ENCODE peak calls at places on chromosome 1, in seven cellular contexts. One of them, this sample, is unnamed.

GRCh38 chr1:62746086-62746808 is 37.7 kb upstream of the ATG4C start:
- DNase-seq in foreskin fibroblast: peak
- DNase-seq in AG09309: peak
- DNase-seq in left ventricle myocardium inferior: no peak
- DNase-seq in CD8-positive, alpha-beta T cell: no peak
- DNase-seq in brain microvascular endothelial cell: peak
- DNase-seq in pancreas: no peak
- DNase-seq in this sample: peak

GRCh38 chr1:81760487-81761097 is 40.1 kb upstream of the ADGRL2 start:
- DNase-seq in pancreas: no peak
- DNase-seq in CD8-positive, alpha-beta T cell: no peak
- DNase-seq in brain microvascular endothelial cell: peak
- DNase-seq in AG09309: peak
- DNase-seq in left ventricle myocardium inferior: no peak
- DNase-seq in foreskin fibroblast: peak
- DNase-seq in this sample: peak

GRCh38 chr1:149884433-149885363 is 14.7 kb upstream of the BOLA1 start:
- DNase-seq in AG09309: no peak
- DNase-seq in left ventricle myocardium inferior: no peak
- DNase-seq in brain microvascular endothelial cell: peak
- DNase-seq in CD8-positive, alpha-beta T cell: no peak
- DNase-seq in pancreas: no peak
- DNase-seq in foreskin fibroblast: peak
- DNase-seq in this sample: no peak

GRCh38 chr1:236507022-236507700 is 16.6 kb upstream of the LGALS8 start:
- DNase-seq in CD8-positive, alpha-beta T cell: no peak
- DNase-seq in AG09309: no peak
- DNase-seq in left ventricle myocardium inferior: no peak
- DNase-seq in pancreas: no peak
- DNase-seq in foreskin fibroblast: no peak
- DNase-seq in brain microvascular endothelial cell: peak
- DNase-seq in this sample: peak

GRCh38 chr1:179867493-179868330 is 9.9 kb downstream of the TOR1AIP2 start:
- DNase-seq in left ventricle myocardium inferior: peak
- DNase-seq in pancreas: peak
- DNase-seq in AG09309: no peak
- DNase-seq in foreskin fibroblast: peak
- DNase-seq in brain microvascular endothelial cell: peak
- DNase-seq in CD8-positive, alpha-beta T cell: peak
- DNase-seq in this sample: peak

GRCh38 chr1:3066826-3067225 is 2.2 kb upstream of the PRDM16 start:
- DNase-seq in brain microvascular endothelial cell: no peak
- DNase-seq in AG09309: no peak
- DNase-seq in left ventricle myocardium inferior: peak
- DNase-seq in CD8-positive, alpha-beta T cell: no peak
- DNase-seq in pancreas: peak
- DNase-seq in foreskin fibroblast: no peak
- DNase-seq in this sample: no peak

GRCh38 chr1:36728846-36729245 is 246.1 kb upstream of the CSF3R start:
- DNase-seq in left ventricle myocardium inferior: no peak
- DNase-seq in pancreas: no peak
- DNase-seq in brain microvascular endothelial cell: no peak
- DNase-seq in foreskin fibroblast: no peak
- DNase-seq in AG09309: no peak
- DNase-seq in CD8-positive, alpha-beta T cell: no peak
- DNase-seq in this sample: no peak

GRCh38 chr1:61337981-61338848 is 255.9 kb downstream of the NFIA start:
- DNase-seq in left ventricle myocardium inferior: peak
- DNase-seq in brain microvascular endothelial cell: peak
- DNase-seq in CD8-positive, alpha-beta T cell: no peak
- DNase-seq in AG09309: peak
- DNase-seq in pancreas: no peak
- DNase-seq in foreskin fibroblast: peak
- DNase-seq in this sample: peak

GRCh38 chr1:34847094-34847493 is 12.5 kb downstream of the SMIM12 start:
- DNase-seq in CD8-positive, alpha-beta T cell: no peak
- DNase-seq in brain microvascular endothelial cell: no peak
- DNase-seq in left ventricle myocardium inferior: no peak
- DNase-seq in AG09309: no peak
- DNase-seq in foreskin fibroblast: no peak
- DNase-seq in pancreas: no peak
- DNase-seq in this sample: no peak

GRCh38 chr1:232529747-232530146 is 100.2 kb downstream of the SIPA1L2 start:
- DNase-seq in AG09309: no peak
- DNase-seq in pancreas: no peak
- DNase-seq in brain microvascular endothelial cell: no peak
- DNase-seq in left ventricle myocardium inferior: no peak
- DNase-seq in foreskin fibroblast: no peak
- DNase-seq in CD8-positive, alpha-beta T cell: no peak
- DNase-seq in this sample: no peak

GRCh38 chr1:84061336-84061735 is 62.4 kb upstream of the TTLL7 start:
- DNase-seq in foreskin fibroblast: no peak
- DNase-seq in CD8-positive, alpha-beta T cell: no peak
- DNase-seq in AG09309: no peak
- DNase-seq in brain microvascular endothelial cell: no peak
- DNase-seq in left ventricle myocardium inferior: no peak
- DNase-seq in pancreas: no peak
- DNase-seq in this sample: no peak

GRCh38 chr1:48236716-48237470 is 14.4 kb downstream of the SLC5A9 start:
- DNase-seq in foreskin fibroblast: peak
- DNase-seq in pancreas: no peak
- DNase-seq in brain microvascular endothelial cell: peak
- DNase-seq in left ventricle myocardium inferior: no peak
- DNase-seq in AG09309: peak
- DNase-seq in CD8-positive, alpha-beta T cell: no peak
- DNase-seq in this sample: peak

GRCh38 chr1:245704765-245705164 is 550.0 kb downstream of the KIF26B start:
- DNase-seq in CD8-positive, alpha-beta T cell: no peak
- DNase-seq in left ventricle myocardium inferior: no peak
- DNase-seq in brain microvascular endothelial cell: peak
- DNase-seq in AG09309: no peak
- DNase-seq in pancreas: no peak
- DNase-seq in foreskin fibroblast: peak
- DNase-seq in this sample: peak

GRCh38 chr1:3881191-3881475 is 18.9 kb downstream of the C1orf174 start:
- DNase-seq in brain microvascular endothelial cell: no peak
- DNase-seq in pancreas: no peak
- DNase-seq in foreskin fibroblast: no peak
- DNase-seq in AG09309: no peak
- DNase-seq in CD8-positive, alpha-beta T cell: no peak
- DNase-seq in left ventricle myocardium inferior: no peak
- DNase-seq in this sample: no peak

GRCh38 chr1:235079443-235079967 is 49.1 kb downstream of the TOMM20 start:
- DNase-seq in CD8-positive, alpha-beta T cell: no peak
- DNase-seq in AG09309: no peak
- DNase-seq in pancreas: peak
- DNase-seq in left ventricle myocardium inferior: no peak
- DNase-seq in brain microvascular endothelial cell: no peak
- DNase-seq in foreskin fibroblast: peak
- DNase-seq in this sample: no peak
- TF ChIP-seq CTCF in CD8-positive, alpha-beta T cell: no peak
- TF ChIP-seq CTCF in AG09309: no peak
- TF ChIP-seq CTCF in pancreas: no peak
- TF ChIP-seq CTCF in left ventricle myocardium inferior: no peak
- TF ChIP-seq CTCF in brain microvascular endothelial cell: no peak
- TF ChIP-seq CTCF in foreskin fibroblast: no peak
- TF ChIP-seq CTCF in this sample: no peak

GRCh38 chr1:33338495-33339211 is 17.8 kb upstream of the A3GALT2 start:
- DNase-seq in pancreas: no peak
- DNase-seq in brain microvascular endothelial cell: peak
- DNase-seq in AG09309: peak
- DNase-seq in foreskin fibroblast: peak
- DNase-seq in CD8-positive, alpha-beta T cell: no peak
- DNase-seq in left ventricle myocardium inferior: peak
- DNase-seq in this sample: peak

GRCh38 chr1:33339413-33339812 is 18.5 kb upstream of the A3GALT2 start:
- DNase-seq in AG09309: no peak
- DNase-seq in CD8-positive, alpha-beta T cell: no peak
- DNase-seq in foreskin fibroblast: peak
- DNase-seq in left ventricle myocardium inferior: no peak
- DNase-seq in pancreas: no peak
- DNase-seq in brain microvascular endothelial cell: no peak
- DNase-seq in this sample: no peak

GRCh38 chr1:33336580-33336979 is 15.7 kb upstream of the A3GALT2 start:
- DNase-seq in brain microvascular endothelial cell: no peak
- DNase-seq in pancreas: no peak
- DNase-seq in CD8-positive, alpha-beta T cell: no peak
- DNase-seq in foreskin fibroblast: no peak
- DNase-seq in AG09309: no peak
- DNase-seq in left ventricle myocardium inferior: no peak
- DNase-seq in this sample: no peak

GRCh38 chr1:33335020-33335419 is 14.1 kb upstream of the A3GALT2 start:
- DNase-seq in AG09309: no peak
- DNase-seq in foreskin fibroblast: peak
- DNase-seq in CD8-positive, alpha-beta T cell: no peak
- DNase-seq in left ventricle myocardium inferior: no peak
- DNase-seq in pancreas: no peak
- DNase-seq in brain microvascular endothelial cell: no peak
- DNase-seq in this sample: no peak

DNA sequence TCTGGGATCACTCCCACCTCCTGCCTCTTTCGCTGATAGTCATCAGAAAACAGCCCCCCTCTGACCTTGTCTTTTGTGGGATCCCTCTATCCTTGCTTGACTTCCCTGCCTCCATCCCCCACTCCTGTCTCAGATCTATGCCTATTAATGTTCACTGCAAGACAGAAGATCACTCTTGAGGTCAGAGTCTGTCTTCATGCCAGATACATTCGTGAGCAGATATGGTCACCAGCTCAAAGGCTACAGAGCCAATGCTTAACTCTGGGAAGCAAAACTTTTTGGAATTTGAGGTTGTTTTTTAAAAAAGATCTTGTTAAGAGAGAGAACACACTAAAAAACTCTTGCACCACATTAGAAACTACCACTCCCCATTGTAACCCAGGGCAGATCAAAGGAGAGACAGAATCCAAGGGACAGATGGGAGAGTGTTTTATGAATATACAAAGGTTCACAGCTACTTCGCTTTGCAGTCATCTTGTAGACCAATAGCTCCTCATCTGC is 17.1 kb upstream of the A3GALT2 start:
- DNase-seq in foreskin fibroblast: peak
- DNase-seq in brain microvascular endothelial cell: no peak
- DNase-seq in pancreas: no peak
- DNase-seq in left ventricle myocardium inferior: no peak
- DNase-seq in AG09309: no peak
- DNase-seq in CD8-positive, alpha-beta T cell: no peak
- DNase-seq in this sample: no peak
- H3K4me3 ChIP-seq in foreskin fibroblast: no peak
- H3K4me3 ChIP-seq in brain microvascular endothelial cell: no peak
- H3K4me3 ChIP-seq in pancreas: no peak
- H3K4me3 ChIP-seq in left ventricle myocardium inferior: peak
- H3K4me3 ChIP-seq in AG09309: no peak
- H3K4me3 ChIP-seq in CD8-positive, alpha-beta T cell: no peak
- H3K4me3 ChIP-seq in this sample: no peak

GRCh38 chr1:8061210-8061609 is 35.1 kb upstream of the ERRFI1 start:
- DNase-seq in foreskin fibroblast: peak
- DNase-seq in CD8-positive, alpha-beta T cell: no peak
- DNase-seq in left ventricle myocardium inferior: no peak
- DNase-seq in pancreas: no peak
- DNase-seq in brain microvascular endothelial cell: peak
- DNase-seq in AG09309: peak
- DNase-seq in this sample: peak

GRCh38 chr1:8063298-8064068 is 37.4 kb upstream of the ERRFI1 start:
- DNase-seq in left ventricle myocardium inferior: peak
- DNase-seq in CD8-positive, alpha-beta T cell: no peak
- DNase-seq in AG09309: no peak
- DNase-seq in foreskin fibroblast: peak
- DNase-seq in brain microvascular endothelial cell: no peak
- DNase-seq in pancreas: no peak
- DNase-seq in this sample: no peak

GRCh38 chr1:8059161-8059622 is 33.1 kb upstream of the ERRFI1 start:
- DNase-seq in CD8-positive, alpha-beta T cell: no peak
- DNase-seq in AG09309: no peak
- DNase-seq in brain microvascular endothelial cell: peak
- DNase-seq in pancreas: no peak
- DNase-seq in left ventricle myocardium inferior: no peak
- DNase-seq in foreskin fibroblast: peak
- DNase-seq in this sample: peak

GRCh38 chr1:8062861-8063260 is 36.8 kb upstream of the ERRFI1 start:
- DNase-seq in pancreas: no peak
- DNase-seq in brain microvascular endothelial cell: no peak
- DNase-seq in foreskin fibroblast: peak
- DNase-seq in left ventricle myocardium inferior: no peak
- DNase-seq in CD8-positive, alpha-beta T cell: no peak
- DNase-seq in AG09309: no peak
- DNase-seq in this sample: no peak

GRCh38 chr1:8061673-8062386 is 35.7 kb upstream of the ERRFI1 start:
- DNase-seq in brain microvascular endothelial cell: peak
- DNase-seq in pancreas: no peak
- DNase-seq in left ventricle myocardium inferior: no peak
- DNase-seq in CD8-positive, alpha-beta T cell: no peak
- DNase-seq in AG09309: no peak
- DNase-seq in foreskin fibroblast: peak
- DNase-seq in this sample: no peak
- TF ChIP-seq CTCF in brain microvascular endothelial cell: peak
- TF ChIP-seq CTCF in pancreas: no peak
- TF ChIP-seq CTCF in left ventricle myocardium inferior: no peak
- TF ChIP-seq CTCF in CD8-positive, alpha-beta T cell: no peak
- TF ChIP-seq CTCF in AG09309: no peak
- TF ChIP-seq CTCF in foreskin fibroblast: no peak
- TF ChIP-seq CTCF in this sample: no peak

GRCh38 chr1:89126234-89126580 is 293 bp upstream of the GBP2 start:
- DNase-seq in foreskin fibroblast: no peak
- DNase-seq in AG09309: no peak
- DNase-seq in brain microvascular endothelial cell: no peak
- DNase-seq in pancreas: no peak
- DNase-seq in left ventricle myocardium inferior: no peak
- DNase-seq in CD8-positive, alpha-beta T cell: no peak
- DNase-seq in this sample: no peak

GRCh38 chr1:89125571-89126233 is at the start of gene GBP2:
- DNase-seq in brain microvascular endothelial cell: peak
- DNase-seq in foreskin fibroblast: peak
- DNase-seq in CD8-positive, alpha-beta T cell: no peak
- DNase-seq in pancreas: no peak
- DNase-seq in AG09309: peak
- DNase-seq in left ventricle myocardium inferior: no peak
- DNase-seq in this sample: peak

GRCh38 chr1:89121641-89122040 is 4.3 kb downstream of the GBP2 start:
- DNase-seq in AG09309: no peak
- DNase-seq in foreskin fibroblast: no peak
- DNase-seq in pancreas: no peak
- DNase-seq in brain microvascular endothelial cell: no peak
- DNase-seq in left ventricle myocardium inferior: no peak
- DNase-seq in CD8-positive, alpha-beta T cell: no peak
- DNase-seq in this sample: no peak

GRCh38 chr1:89130716-89131115 is 4.8 kb upstream of the GBP2 start:
- DNase-seq in foreskin fibroblast: no peak
- DNase-seq in brain microvascular endothelial cell: no peak
- DNase-seq in CD8-positive, alpha-beta T cell: no peak
- DNase-seq in AG09309: no peak
- DNase-seq in pancreas: no peak
- DNase-seq in left ventricle myocardium inferior: no peak
- DNase-seq in this sample: no peak

DNA sequence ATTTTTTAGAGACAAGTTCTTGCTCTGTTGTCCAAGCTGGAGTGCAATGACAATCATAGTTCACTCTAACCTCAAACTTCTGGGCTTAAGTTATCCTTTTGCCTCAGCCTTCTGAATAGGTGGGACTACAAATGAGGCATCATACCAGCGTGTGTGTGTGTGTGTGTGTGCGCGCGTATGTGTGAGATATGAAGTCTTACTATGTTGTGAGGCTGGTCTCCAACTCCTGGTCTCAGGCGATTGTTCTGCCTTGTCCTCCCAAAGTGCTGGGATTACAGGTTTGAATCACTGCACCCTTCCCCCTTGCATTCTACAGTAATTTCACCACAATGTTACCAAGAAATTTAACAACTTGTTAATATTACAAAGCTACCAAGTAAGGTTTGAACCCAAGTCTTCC is 688 bp upstream of the GBP2 start:
- DNase-seq in CD8-positive, alpha-beta T cell: no peak
- DNase-seq in foreskin fibroblast: no peak
- DNase-seq in left ventricle myocardium inferior: no peak
- DNase-seq in pancreas: no peak
- DNase-seq in AG09309: no peak
- DNase-seq in brain microvascular endothelial cell: no peak
- DNase-seq in this sample: no peak
- H3K4me3 ChIP-seq in CD8-positive, alpha-beta T cell: peak
- H3K4me3 ChIP-seq in foreskin fibroblast: no peak
- H3K4me3 ChIP-seq in left ventricle myocardium inferior: no peak
- H3K4me3 ChIP-seq in pancreas: no peak
- H3K4me3 ChIP-seq in AG09309: no peak
- H3K4me3 ChIP-seq in brain microvascular endothelial cell: no peak
- H3K4me3 ChIP-seq in this sample: no peak